ENCODE peak calls at places on chromosomes 12 and 14, in eight cellular contexts. V is fibroblast of the conjunctiva; N is Karpas-422; C is K562; H is NAMALWA; B is stimulated activated CD4-positive, alpha-beta T cell treated with anti-CD3 and anti-CD28 coated beads, Interleukin-1b, Interleukin-23, amount 100 ng/mL, for 48 hours; E is activated CD4-positive, alpha-beta T cell treated with anti-CD3 and anti-CD28 coated beads, Interleukin-2, amount 50 U/mL, for 1 hour; Q is SIG-M5. G is an unnamed sample.

GRCh38 chr14:90288646-90289355 is 32.4 kb downstream of the PSMC1 start:
- DNase-seq in V (no peak), N (no peak), C (no peak), H (no peak), B (no peak), E (no peak), Q (no peak), G (no peak)

GRCh38 chr14:98957211-98958047 is 314.6 kb downstream of the BCL11B start:
- DNase-seq in V (peak), N (no peak), C (no peak), H (no peak), B (no peak), E (no peak), Q (peak), G (peak)

GRCh38 chr14:36556811-36557433 is 25.5 kb downstream of the NKX2-8 start:
- DNase-seq in V (no peak), N (peak), C (peak), H (peak), B (no peak), E (no peak), Q (no peak), G (no peak)

GRCh38 chr12:58419182-58419760 is 477.9 kb downstream of the ATP23 start:
- DNase-seq in V (no peak), N (no peak), C (no peak), H (no peak), B (no peak), E (no peak), Q (no peak), G (no peak)

GRCh38 chr14:103512701-103513611 is 9.7 kb downstream of the CKB start:
- DNase-seq in V (no peak), N (no peak), C (no peak), H (no peak), B (no peak), E (no peak), Q (no peak), G (no peak)

GRCh38 chr14:99612737-99613330 is 8.8 kb upstream of the CCDC85C start:
- DNase-seq in V (no peak), N (no peak), C (no peak), H (no peak), B (no peak), E (no peak), Q (no peak), G (no peak)

GRCh38 chr12:69108024-69108423 is 131.3 kb upstream of the CPSF6 start:
- DNase-seq in V (peak), N (no peak), C (no peak), H (no peak), B (no peak), E (no peak), Q (no peak), G (no peak)

GRCh38 chr14:88322505-88323085 is 474 bp downstream of the KCNK10 start:
- DNase-seq in V (no peak), N (no peak), C (no peak), H (no peak), B (no peak), E (no peak), Q (no peak), G (no peak)

GRCh38 chr12:6285063-6285477 is 25.4 kb upstream of the PLEKHG6 start:
- DNase-seq in V (peak), N (peak), C (peak), H (peak), B (peak), E (peak), Q (no peak), G (no peak)

GRCh38 chr14:61716956-61717355 is 21.6 kb downstream of the HIF1A start:
- DNase-seq in V (no peak), N (no peak), C (no peak), H (no peak), B (no peak), E (no peak), Q (no peak), G (no peak)

GRCh38 chr14:62071029-62071428 is 308.8 kb downstream of the SNAPC1 start:
- DNase-seq in V (no peak), N (no peak), C (no peak), H (no peak), B (no peak), E (no peak), Q (no peak), G (no peak)

GRCh38 chr12:57765698-57766463 is 997 bp downstream of the CYP27B1 start:
- DNase-seq in V (no peak), N (no peak), C (no peak), H (no peak), B (peak), E (no peak), Q (no peak), G (no peak)